ENCODE peak calls at places on chromosomes 16 and 17, in seven cellular contexts. One of them, this sample, is unnamed.

GRCh38 chr17:16171613-16172012 is 43.7 kb downstream of the NCOR1 start:
- DNase-seq in mucosa of descending colon: no peak
- DNase-seq in upper lobe of right lung: no peak
- DNase-seq in AG04450: no peak
- DNase-seq in IMR-90: peak; percentile 47
- DNase-seq in Peyer's patch: no peak
- DNase-seq in astrocyte of the spinal cord: peak; percentile 85
- DNase-seq in this sample: no peak

GRCh38 chr16:200388-200787 is 20.1 kb downstream of the HBQ1 start:
- DNase-seq in IMR-90: peak; percentile 78
- DNase-seq in mucosa of descending colon: no peak
- DNase-seq in upper lobe of right lung: no peak
- DNase-seq in AG04450: no peak
- DNase-seq in astrocyte of the spinal cord: peak; percentile 24
- DNase-seq in Peyer's patch: no peak
- DNase-seq in this sample: no peak

GRCh38 chr17:32520737-32521399 is 34.1 kb downstream of the CDK5R1 start:
- DNase-seq in mucosa of descending colon: no peak
- DNase-seq in astrocyte of the spinal cord: no peak
- DNase-seq in AG04450: no peak
- DNase-seq in Peyer's patch: no peak
- DNase-seq in IMR-90: no peak
- DNase-seq in upper lobe of right lung: no peak
- DNase-seq in this sample: no peak

GRCh38 chr17:39236981-39237441 is 11.3 kb upstream of the STAC2 start:
- DNase-seq in AG04450: no peak
- DNase-seq in astrocyte of the spinal cord: no peak
- DNase-seq in IMR-90: no peak
- DNase-seq in mucosa of descending colon: no peak
- DNase-seq in upper lobe of right lung: no peak
- DNase-seq in Peyer's patch: no peak
- DNase-seq in this sample: no peak

GRCh38 chr16:51355195-51355594 is 204.1 kb upstream of the SALL1 start:
- DNase-seq in upper lobe of right lung: no peak
- DNase-seq in mucosa of descending colon: no peak
- DNase-seq in Peyer's patch: no peak
- DNase-seq in AG04450: no peak
- DNase-seq in IMR-90: no peak
- DNase-seq in astrocyte of the spinal cord: no peak
- DNase-seq in this sample: no peak

GRCh38 chr17:81884520-81884919 is 6.9 kb downstream of the ALYREF start:
- DNase-seq in mucosa of descending colon: no peak
- DNase-seq in AG04450: no peak
- DNase-seq in IMR-90: no peak
- DNase-seq in Peyer's patch: no peak
- DNase-seq in upper lobe of right lung: no peak
- DNase-seq in astrocyte of the spinal cord: no peak
- DNase-seq in this sample: no peak

GRCh38 chr17:15398736-15399331 is 57.4 kb upstream of the TEKT3 start:
- DNase-seq in mucosa of descending colon: no peak
- DNase-seq in Peyer's patch: no peak
- DNase-seq in upper lobe of right lung: no peak
- DNase-seq in AG04450: no peak
- DNase-seq in astrocyte of the spinal cord: peak; percentile 44
- DNase-seq in IMR-90: peak; percentile 74
- DNase-seq in this sample: no peak

GRCh38 chr16:85151603-85152413 is 39.5 kb upstream of the CIBAR2 start:
- DNase-seq in upper lobe of right lung: no peak
- DNase-seq in astrocyte of the spinal cord: peak; percentile 82
- DNase-seq in Peyer's patch: no peak
- DNase-seq in IMR-90: peak; percentile 78
- DNase-seq in AG04450: peak; percentile 38
- DNase-seq in mucosa of descending colon: no peak
- DNase-seq in this sample: peak; percentile 75

GRCh38 chr16:57676624-57677085 is 8.5 kb downstream of the ADGRG3 start:
- DNase-seq in AG04450: no peak
- DNase-seq in mucosa of descending colon: no peak
- DNase-seq in Peyer's patch: no peak
- DNase-seq in IMR-90: no peak
- DNase-seq in astrocyte of the spinal cord: no peak
- DNase-seq in upper lobe of right lung: no peak
- DNase-seq in this sample: no peak

GRCh38 chr17:17564896-17565295 is 26.6 kb downstream of the PEMT start:
- DNase-seq in mucosa of descending colon: no peak
- DNase-seq in Peyer's patch: no peak
- DNase-seq in AG04450: no peak
- DNase-seq in upper lobe of right lung: no peak
- DNase-seq in astrocyte of the spinal cord: no peak
- DNase-seq in IMR-90: no peak
- DNase-seq in this sample: no peak

GRCh38 chr17:320809-321385 is 31.7 kb downstream of the RPH3AL start:
- DNase-seq in AG04450: no peak
- DNase-seq in IMR-90: no peak
- DNase-seq in astrocyte of the spinal cord: no peak
- DNase-seq in mucosa of descending colon: peak; percentile 38
- DNase-seq in Peyer's patch: no peak
- DNase-seq in upper lobe of right lung: peak; percentile 67
- DNase-seq in this sample: no peak

GRCh38 chr16:1209081-1209480 is 16.0 kb downstream of the TPSG1 start:
- DNase-seq in astrocyte of the spinal cord: no peak
- DNase-seq in Peyer's patch: no peak
- DNase-seq in IMR-90: no peak
- DNase-seq in upper lobe of right lung: no peak
- DNase-seq in AG04450: no peak
- DNase-seq in mucosa of descending colon: no peak
- DNase-seq in this sample: no peak

GRCh38 chr17:56222255-56222654 is 69.0 kb downstream of the ANKFN1 start:
- DNase-seq in IMR-90: peak; percentile 13
- DNase-seq in upper lobe of right lung: no peak
- DNase-seq in astrocyte of the spinal cord: peak; percentile 20
- DNase-seq in mucosa of descending colon: no peak
- DNase-seq in AG04450: no peak
- DNase-seq in Peyer's patch: no peak
- DNase-seq in this sample: no peak

GRCh38 chr17:58112970-58113631 is 29.9 kb downstream of the DYNLL2 start:
- DNase-seq in astrocyte of the spinal cord: peak; percentile 56
- DNase-seq in mucosa of descending colon: peak; percentile 56
- DNase-seq in AG04450: no peak
- DNase-seq in Peyer's patch: peak; percentile 82
- DNase-seq in upper lobe of right lung: peak; percentile 75
- DNase-seq in IMR-90: peak; percentile 60
- DNase-seq in this sample: peak; percentile 78

GRCh38 chr17:78313735-78314648 is 45.9 kb downstream of the SOCS3 start:
- DNase-seq in AG04450: no peak
- DNase-seq in mucosa of descending colon: peak; percentile 94
- DNase-seq in Peyer's patch: peak; percentile 69
- DNase-seq in IMR-90: peak; percentile 59
- DNase-seq in astrocyte of the spinal cord: peak; percentile 87
- DNase-seq in upper lobe of right lung: peak; percentile 94
- DNase-seq in this sample: peak; percentile 69

GRCh38 chr17:14797801-14798200 is 467.3 kb downstream of the PMP22 start:
- DNase-seq in mucosa of descending colon: no peak
- DNase-seq in IMR-90: no peak
- DNase-seq in AG04450: no peak
- DNase-seq in upper lobe of right lung: no peak
- DNase-seq in Peyer's patch: no peak
- DNase-seq in astrocyte of the spinal cord: no peak
- DNase-seq in this sample: no peak

GRCh38 chr16:72645526-72645925 is 402.4 kb downstream of the ZFHX3 start:
- DNase-seq in astrocyte of the spinal cord: no peak
- DNase-seq in AG04450: no peak
- DNase-seq in mucosa of descending colon: no peak
- DNase-seq in Peyer's patch: no peak
- DNase-seq in IMR-90: no peak
- DNase-seq in upper lobe of right lung: no peak
- DNase-seq in this sample: peak; percentile 41

GRCh38 chr17:58541249-58541648 is 26.8 kb upstream of the MTMR4 start:
- DNase-seq in astrocyte of the spinal cord: no peak
- DNase-seq in Peyer's patch: no peak
- DNase-seq in IMR-90: no peak
- DNase-seq in mucosa of descending colon: no peak
- DNase-seq in upper lobe of right lung: no peak
- DNase-seq in AG04450: no peak
- DNase-seq in this sample: peak; percentile 54

GRCh38 chr17:3035256-3035967 is 28.0 kb downstream of the OR1D5 start:
- DNase-seq in AG04450: no peak
- DNase-seq in astrocyte of the spinal cord: no peak
- DNase-seq in Peyer's patch: no peak
- DNase-seq in upper lobe of right lung: peak; percentile 33
- DNase-seq in mucosa of descending colon: no peak
- DNase-seq in IMR-90: no peak
- DNase-seq in this sample: no peak

GRCh38 chr17:50603340-50603739 is 31.3 kb upstream of the ABCC3 start:
- DNase-seq in IMR-90: no peak
- DNase-seq in Peyer's patch: no peak
- DNase-seq in mucosa of descending colon: no peak
- DNase-seq in AG04450: no peak
- DNase-seq in astrocyte of the spinal cord: no peak
- DNase-seq in upper lobe of right lung: no peak
- DNase-seq in this sample: peak; percentile 17

GRCh38 chr16:84876873-84877606 is 57.3 kb downstream of the CRISPLD2 start:
- DNase-seq in IMR-90: no peak
- DNase-seq in Peyer's patch: no peak
- DNase-seq in AG04450: no peak
- DNase-seq in astrocyte of the spinal cord: no peak
- DNase-seq in upper lobe of right lung: no peak
- DNase-seq in mucosa of descending colon: peak; percentile 14
- DNase-seq in this sample: no peak

GRCh38 chr17:31534223-31534888 is 142.9 kb downstream of the RAB11FIP4 start:
- DNase-seq in Peyer's patch: no peak
- DNase-seq in IMR-90: peak; percentile 22
- DNase-seq in mucosa of descending colon: no peak
- DNase-seq in upper lobe of right lung: no peak
- DNase-seq in AG04450: no peak
- DNase-seq in astrocyte of the spinal cord: no peak
- DNase-seq in this sample: no peak

GRCh38 chr16:48373258-48374050 is 11.8 kb downstream of the SIAH1 start:
- DNase-seq in astrocyte of the spinal cord: no peak
- DNase-seq in AG04450: no peak
- DNase-seq in IMR-90: peak; percentile 40
- DNase-seq in Peyer's patch: no peak
- DNase-seq in upper lobe of right lung: no peak
- DNase-seq in mucosa of descending colon: no peak
- DNase-seq in this sample: no peak

GRCh38 chr16:48378276-48378675 is 6.9 kb downstream of the SIAH1 start:
- DNase-seq in Peyer's patch: no peak
- DNase-seq in mucosa of descending colon: no peak
- DNase-seq in astrocyte of the spinal cord: no peak
- DNase-seq in AG04450: no peak
- DNase-seq in IMR-90: no peak
- DNase-seq in upper lobe of right lung: no peak
- DNase-seq in this sample: no peak

GRCh38 chr16:48369765-48370164 is 15.4 kb downstream of the SIAH1 start:
- DNase-seq in AG04450: no peak
- DNase-seq in IMR-90: no peak
- DNase-seq in mucosa of descending colon: no peak
- DNase-seq in upper lobe of right lung: no peak
- DNase-seq in Peyer's patch: no peak
- DNase-seq in astrocyte of the spinal cord: no peak
- DNase-seq in this sample: no peak

GRCh38 chr16:48370234-48370633 is 15.0 kb downstream of the SIAH1 start:
- DNase-seq in mucosa of descending colon: no peak
- DNase-seq in astrocyte of the spinal cord: no peak
- DNase-seq in Peyer's patch: no peak
- DNase-seq in IMR-90: no peak
- DNase-seq in upper lobe of right lung: no peak
- DNase-seq in AG04450: no peak
- DNase-seq in this sample: no peak

GRCh38 chr16:48374255-48374654 is 11.0 kb downstream of the SIAH1 start:
- DNase-seq in AG04450: no peak
- DNase-seq in IMR-90: no peak
- DNase-seq in mucosa of descending colon: no peak
- DNase-seq in astrocyte of the spinal cord: no peak
- DNase-seq in upper lobe of right lung: no peak
- DNase-seq in Peyer's patch: no peak
- DNase-seq in this sample: no peak
- H3K4me3 ChIP-seq in AG04450: no peak overlapping the region
- H3K4me3 ChIP-seq in IMR-90: no peak overlapping the region
- H3K4me3 ChIP-seq in mucosa of descending colon: no peak overlapping the region
- H3K4me3 ChIP-seq in astrocyte of the spinal cord: no peak overlapping the region
- H3K4me3 ChIP-seq in upper lobe of right lung: no peak overlapping the region
- H3K4me3 ChIP-seq in Peyer's patch: no peak overlapping the region
- H3K4me3 ChIP-seq in this sample: no peak overlapping the region

GRCh38 chr17:67606896-67607604 is 110.7 kb upstream of the NOL11 start:
- DNase-seq in astrocyte of the spinal cord: no peak
- DNase-seq in AG04450: no peak
- DNase-seq in Peyer's patch: no peak
- DNase-seq in IMR-90: no peak
- DNase-seq in mucosa of descending colon: no peak
- DNase-seq in upper lobe of right lung: no peak
- DNase-seq in this sample: no peak
- TF ChIP-seq CTCF in astrocyte of the spinal cord: no peak
- TF ChIP-seq CTCF in AG04450: no peak
- TF ChIP-seq CTCF in Peyer's patch: peak; percentile 2
- TF ChIP-seq CTCF in IMR-90: no peak
- TF ChIP-seq CTCF in mucosa of descending colon: no peak
- TF ChIP-seq CTCF in upper lobe of right lung: no peak
- TF ChIP-seq CTCF in this sample: no peak

GRCh38 chr16:87963400-87963799 is 12.2 kb downstream of the BANP start:
- DNase-seq in AG04450: no peak
- DNase-seq in IMR-90: peak; percentile 93
- DNase-seq in Peyer's patch: no peak
- DNase-seq in mucosa of descending colon: no peak
- DNase-seq in upper lobe of right lung: no peak
- DNase-seq in astrocyte of the spinal cord: peak; percentile 87
- DNase-seq in this sample: no peak
- H3K4me3 ChIP-seq in AG04450: no peak overlapping the region
- H3K4me3 ChIP-seq in IMR-90: no peak overlapping the region
- H3K4me3 ChIP-seq in Peyer's patch: no peak overlapping the region
- H3K4me3 ChIP-seq in mucosa of descending colon: no peak overlapping the region
- H3K4me3 ChIP-seq in upper lobe of right lung: no peak overlapping the region
- H3K4me3 ChIP-seq in astrocyte of the spinal cord: no peak overlapping the region
- H3K4me3 ChIP-seq in this sample: no peak overlapping the region

GRCh38 chr17:37213927-37214326 is 161.9 kb upstream of the C17orf78 start:
- DNase-seq in Peyer's patch: no peak
- DNase-seq in AG04450: no peak
- DNase-seq in mucosa of descending colon: no peak
- DNase-seq in upper lobe of right lung: no peak
- DNase-seq in astrocyte of the spinal cord: no peak
- DNase-seq in IMR-90: no peak
- DNase-seq in this sample: no peak

GRCh38 chr17:37206299-37206698 is 169.5 kb upstream of the C17orf78 start:
- DNase-seq in astrocyte of the spinal cord: no peak
- DNase-seq in AG04450: no peak
- DNase-seq in upper lobe of right lung: no peak
- DNase-seq in Peyer's patch: no peak
- DNase-seq in mucosa of descending colon: no peak
- DNase-seq in IMR-90: no peak
- DNase-seq in this sample: no peak

GRCh38 chr17:37207103-37207502 is 168.7 kb upstream of the C17orf78 start:
- DNase-seq in AG04450: no peak
- DNase-seq in mucosa of descending colon: no peak
- DNase-seq in upper lobe of right lung: no peak
- DNase-seq in IMR-90: no peak
- DNase-seq in Peyer's patch: no peak
- DNase-seq in astrocyte of the spinal cord: no peak
- DNase-seq in this sample: no peak

DNA sequence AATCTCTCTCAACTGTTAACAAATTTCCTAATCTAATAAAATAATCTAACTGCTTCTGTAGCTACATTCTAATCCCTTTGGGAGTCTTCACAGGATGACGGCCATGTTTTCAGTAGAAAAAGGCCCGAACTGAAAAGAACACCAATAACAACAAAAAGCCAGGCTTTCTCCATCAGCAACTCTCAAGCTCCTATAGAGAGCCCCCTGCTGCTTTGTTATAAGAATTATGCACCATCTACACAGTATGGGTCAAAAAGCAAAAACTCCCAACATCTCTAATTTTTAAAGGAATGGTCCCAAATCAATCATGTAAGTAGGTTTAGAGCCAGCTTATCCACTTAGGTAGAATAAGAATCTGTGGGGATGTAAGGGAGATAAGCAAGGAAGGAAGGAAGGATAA is 163.6 kb upstream of the C17orf78 start:
- DNase-seq in IMR-90: no peak
- DNase-seq in AG04450: no peak
- DNase-seq in mucosa of descending colon: no peak
- DNase-seq in upper lobe of right lung: no peak
- DNase-seq in Peyer's patch: no peak
- DNase-seq in astrocyte of the spinal cord: peak; percentile 18
- DNase-seq in this sample: no peak
- TF ChIP-seq CTCF in IMR-90: peak; percentile 31
- TF ChIP-seq CTCF in AG04450: peak; percentile 45
- TF ChIP-seq CTCF in mucosa of descending colon: no peak
- TF ChIP-seq CTCF in upper lobe of right lung: no peak
- TF ChIP-seq CTCF in Peyer's patch: no peak
- TF ChIP-seq CTCF in astrocyte of the spinal cord: no peak
- TF ChIP-seq CTCF in this sample: no peak

This sample was measured in GM12865.